ENCODE peak calls at places on chromosomes 2 and 18, in five cellular contexts. L is gastrocnemius medialis, I is right lobe of liver, F is cardiac muscle cell, O is RWPE1. M is an unnamed sample.

GRCh38 chr2:128043041-128043440 is 15.2 kb upstream of the SAP130 start:
- DNase-seq in F (no peak), L (no peak), I (no peak), O (no peak), M (no peak)

GRCh38 chr2:8437949-8438400 is 243.9 kb upstream of the ID2 start:
- DNase-seq in L (no peak), F (no peak), O (no peak), I (no peak), M (no peak)

GRCh38 chr2:95061601-95062183 is 36.2 kb downstream of the MAL start:
- DNase-seq in L (no peak), O (no peak), F (no peak), I (no peak), M (no peak)

GRCh38 chr18:63971320-63972071 is 1.6 kb downstream of the SERPINB8 start:
- DNase-seq in I (no peak), O (no peak), F (no peak), L (no peak), M (no peak)

GRCh38 chr2:149330127-149331022 is at the start of gene LYPD6:
- DNase-seq in O (peak; percentile 87), I (peak; percentile 82), L (peak; percentile 23), F (peak; percentile 78), M (no peak)

GRCh38 chr2:150212722-150213171 is 274.7 kb downstream of the RND3 start:
- DNase-seq in L (no peak), O (no peak), I (no peak), F (peak; percentile 16), M (no peak)

GRCh38 chr2:133952420-133952819 is 301.5 kb upstream of the MGAT5 start:
- DNase-seq in O (no peak), L (no peak), F (no peak), I (no peak), M (no peak)

GRCh38 chr2:45964945-45965344 is 313.5 kb downstream of the PRKCE start:
- DNase-seq in I (no peak), O (no peak), L (no peak), F (no peak), M (no peak)

GRCh38 chr2:19885791-19886190 is 16.0 kb downstream of the TTC32 start:
- DNase-seq in O (no peak), L (no peak), F (no peak), I (no peak), M (no peak)

GRCh38 chr18:79382681-79383387 is 12.9 kb upstream of the NFATC1 start:
- DNase-seq in F (no peak), I (no peak), O (no peak), L (no peak), M (no peak)

GRCh38 chr2:121211689-121212151 is 73.3 kb downstream of the TFCP2L1 start:
- DNase-seq in I (no peak), L (no peak), F (no peak), O (peak; percentile 62), M (no peak)

GRCh38 chr18:48613589-48613988 is 74.8 kb downstream of the CTIF start:
- DNase-seq in O (no peak), F (no peak), L (peak; percentile 33), I (no peak), M (no peak)

GRCh38 chr2:186327251-186327868 is 158.7 kb upstream of the ZC3H15 start:
- DNase-seq in F (no peak), O (no peak), I (no peak), L (no peak), M (no peak)

GRCh38 chr2:96792772-96793749 is 23.0 kb upstream of the CNNM3 start:
- DNase-seq in I (no peak), O (no peak), F (no peak), L (no peak), M (no peak)

GRCh38 chr2:112149866-112150435 is 11.8 kb downstream of the FBLN7 start:
- DNase-seq in L (no peak), F (peak; percentile 3), I (no peak), O (no peak), M (no peak)

GRCh38 chr2:241092677-241093076 is 9.4 kb downstream of the MTERF4 start:
- DNase-seq in L (peak; percentile 69), O (no peak), F (no peak), I (no peak), M (no peak)

GRCh38 chr2:19488009-19488691 is 129.7 kb upstream of the OSR1 start:
- DNase-seq in F (peak; percentile 56), L (no peak), O (peak; percentile 82), I (no peak), M (peak; percentile 73)

GRCh38 chr2:9153589-9153988 is 53.0 kb upstream of the ASAP2 start:
- DNase-seq in I (no peak), O (no peak), L (peak; percentile 29), F (peak; percentile 39), M (no peak)

GRCh38 chr2:113700186-113700841 is 56.1 kb downstream of the SLC35F5 start:
- DNase-seq in O (no peak), L (no peak), F (peak; percentile 51), I (no peak), M (no peak)

GRCh38 chr2:169933124-169933711 is 106.0 kb downstream of the UBR3 start:
- DNase-seq in F (peak; percentile 47), I (no peak), O (peak; percentile 36), L (no peak), M (no peak)

DNA sequence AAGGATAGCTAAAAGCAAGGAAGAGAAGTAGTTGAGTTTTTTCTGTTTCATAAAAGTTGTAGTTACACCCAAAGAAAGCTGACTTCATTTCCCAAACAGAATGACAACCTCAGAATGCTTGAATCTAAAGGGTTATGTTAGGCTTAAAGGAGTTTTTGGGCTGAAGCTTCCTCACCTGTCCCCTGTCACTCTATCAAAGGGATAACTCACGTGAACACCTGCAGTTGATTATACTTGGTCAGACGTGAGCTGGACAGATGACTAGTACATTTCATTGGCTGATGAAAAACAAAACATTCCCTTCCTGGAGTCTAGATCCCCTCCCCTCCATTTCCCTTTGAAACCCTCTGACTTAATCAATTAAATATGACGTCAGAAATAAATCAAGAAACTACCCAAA is 158.8 kb downstream of the ANTXR1 start:
- DNase-seq in F (no peak), L (no peak), O (no peak), I (no peak), M (no peak)
- H3K27ac ChIP-seq in F (no peak overlapping the region), L (no peak overlapping the region), O (no peak overlapping the region), I (no peak overlapping the region), M (no peak overlapping the region)

GRCh38 chr18:13369756-13370510 is 151.4 kb downstream of the LDLRAD4 start:
- DNase-seq in I (no peak), L (no peak), F (no peak), O (no peak), M (no peak)
- H3K27ac ChIP-seq in I (no peak overlapping the region), L (no peak overlapping the region), F (no peak overlapping the region), O (no peak overlapping the region), M (no peak overlapping the region)

GRCh38 chr18:23071285-23071684 is 64.0 kb upstream of the CABLES1 start:
- DNase-seq in L (peak; percentile 29), I (peak; percentile 41), F (peak; percentile 33), O (no peak), M (no peak)
- H3K27ac ChIP-seq in L (no peak overlapping the region), I (no peak overlapping the region), F (no peak overlapping the region), O (no peak overlapping the region), M (no peak overlapping the region)

GRCh38 chr2:239223330-239224248 is 177.2 kb downstream of the HDAC4 start:
- DNase-seq in I (peak; percentile 84), L (no peak), F (peak; percentile 81), O (no peak), M (no peak)

GRCh38 chr2:239222346-239223028 is 178.3 kb downstream of the HDAC4 start:
- DNase-seq in L (peak; percentile 65), F (peak; percentile 83), O (no peak), I (no peak), M (no peak)

GRCh38 chr2:239223029-239223329 is 177.8 kb downstream of the HDAC4 start:
- DNase-seq in L (no peak), I (no peak), F (peak; percentile 48), O (no peak), M (no peak)

GRCh38 chr2:239225456-239225855 is 175.4 kb downstream of the HDAC4 start:
- DNase-seq in F (no peak), I (peak; percentile 26), L (no peak), O (no peak), M (no peak)

DNA sequence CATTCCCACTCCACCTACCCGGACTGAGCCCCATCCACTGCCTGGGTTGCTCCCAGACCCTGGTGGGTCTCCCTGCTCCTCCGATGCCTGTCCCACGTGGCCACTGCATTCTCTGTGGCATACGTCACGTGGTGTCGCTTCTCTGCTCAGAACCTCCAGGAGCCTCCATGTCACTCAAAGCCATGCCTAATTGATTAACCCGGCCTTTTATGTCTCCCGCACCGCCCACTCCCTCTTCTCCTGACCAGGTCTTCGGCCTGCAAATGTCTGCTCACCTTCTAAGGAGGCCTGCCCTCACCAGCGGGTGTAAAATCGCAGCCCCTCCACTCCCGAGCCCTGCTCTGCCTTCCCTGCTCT is 176.6 kb downstream of the HDAC4 start:
- DNase-seq in F (no peak), O (no peak), I (no peak), L (no peak), M (no peak)
- H3K27ac ChIP-seq in F (no peak overlapping the region), O (no peak overlapping the region), I (peak overlapping the region; percentile 71), L (peak overlapping the region; percentile 97), M (no peak overlapping the region)